ENCODE peak calls at places on chromosome 9, in six cellular contexts. A is SK-N-SH, T is NCI-H460, D is HFFc6, S is C1 segment of cervical spinal cord, M is ELF-1. H is an unnamed sample.

GRCh38 chr9:70117835-70118319 is 74.2 kb downstream of the MAMDC2 start:
- DNase-seq in A (no peak), T (no peak), D (peak), S (no peak), M (no peak), H (no peak)

GRCh38 chr9:14158911-14159310 is 155.0 kb downstream of the NFIB start:
- DNase-seq in A (no peak), T (no peak), D (no peak), S (no peak), M (no peak), H (no peak)

GRCh38 chr9:100170085-100170484 is 71.0 kb downstream of the INVS start:
- DNase-seq in A (no peak), T (no peak), D (no peak), S (no peak), M (no peak), H (no peak)

GRCh38 chr9:137032893-137033292 is 1.0 kb upstream of the FUT7 start:
- DNase-seq in A (no peak), T (no peak), D (no peak), S (no peak), M (no peak), H (no peak)

GRCh38 chr9:6412572-6413364 is at the start of gene UHRF2:
- DNase-seq in A (peak), T (peak), D (peak), S (peak), M (peak), H (peak)

GRCh38 chr9:131407717-131408195 is 13.9 kb downstream of the PRRC2B start:
- DNase-seq in A (no peak), T (no peak), D (no peak), S (peak), M (peak), H (no peak)

GRCh38 chr9:16236882-16237281 is 633.6 kb downstream of the BNC2 start:
- DNase-seq in A (no peak), T (no peak), D (no peak), S (no peak), M (no peak), H (no peak)

GRCh38 chr9:5442400-5443011 is 4.8 kb upstream of the PLGRKT start:
- DNase-seq in A (peak), T (peak), D (peak), S (peak), M (no peak), H (peak)

GRCh38 chr9:20744046-20744630 is 60.1 kb downstream of the FOCAD start:
- DNase-seq in A (no peak), T (no peak), D (no peak), S (no peak), M (no peak), H (no peak)

GRCh38 chr9:91419222-91420191 is 4.1 kb downstream of the NFIL3 start:
- DNase-seq in A (peak), T (peak), D (peak), S (no peak), M (no peak), H (peak)

GRCh38 chr9:123710299-123710698 is 219.6 kb downstream of the DENND1A start:
- DNase-seq in A (no peak), T (no peak), D (peak), S (no peak), M (no peak), H (no peak)

GRCh38 chr9:137836831-137837241 is 40.7 kb upstream of the CACNA1B start:
- DNase-seq in A (no peak), T (no peak), D (no peak), S (no peak), M (peak), H (no peak)

GRCh38 chr9:135240871-135241311 is 153.4 kb downstream of the OLFM1 start:
- DNase-seq in A (no peak), T (no peak), D (no peak), S (no peak), M (no peak), H (no peak)

GRCh38 chr9:133658442-133659431 is 22.6 kb downstream of the DBH start:
- DNase-seq in A (no peak), T (no peak), D (no peak), S (no peak), M (peak), H (no peak)

GRCh38 chr9:134606951-134607733 is 34.5 kb upstream of the COL5A1 start:
- DNase-seq in A (peak), T (no peak), D (no peak), S (no peak), M (peak), H (no peak)

GRCh38 chr9:134522976-134523375 is 118.6 kb upstream of the COL5A1 start:
- DNase-seq in A (no peak), T (no peak), D (no peak), S (no peak), M (no peak), H (no peak)

H was measured in SW 1271.